ENCODE peak calls at places on chromosomes 13 and 19, in ten cellular contexts. S, B, M, A, W, J, Z, T, X and E are unnamed samples.

GRCh38 chr19:3503036-3503572 is 2.6 kb upstream of the DOHH start:
- DNase-seq in B (peak), X (no peak), M (no peak), Z (no peak), A (no peak), T (no peak), S (peak), W (no peak), J (no peak), E (peak)

GRCh38 chr13:112889351-112890290 is 79.4 kb upstream of the MCF2L start:
- DNase-seq in W (no peak), B (no peak), X (peak), Z (no peak), S (no peak), T (no peak), J (no peak), M (no peak), A (peak), E (no peak)

GRCh38 chr19:52070496-52070895 is 21.9 kb upstream of the ZNF432 start:
- DNase-seq in M (no peak), X (no peak), J (no peak), W (no peak), T (no peak), S (no peak), B (peak), Z (no peak), A (no peak), E (no peak)

GRCh38 chr19:17332677-17333581 is 1.7 kb downstream of the ANO8 start:
- DNase-seq in Z (peak), A (peak), B (peak), T (peak), W (no peak), M (no peak), S (peak), J (peak), X (peak), E (peak)

GRCh38 chr19:46927893-46928292 is 67.1 kb downstream of the ARHGAP35 start:
- DNase-seq in J (no peak), T (no peak), S (no peak), A (no peak), B (no peak), X (no peak), Z (no peak), M (no peak), W (no peak), E (no peak)

GRCh38 chr19:51110666-51110971 is 2.4 kb upstream of the CTU1 start:
- DNase-seq in Z (no peak), B (no peak), W (no peak), A (no peak), J (no peak), X (no peak), T (no peak), S (no peak), M (no peak), E (no peak)

GRCh38 chr19:11377756-11378155 is 3.3 kb downstream of the SWSAP1 start:
- DNase-seq in M (no peak), B (peak), W (no peak), J (no peak), X (no peak), A (no peak), T (no peak), Z (peak), S (no peak), E (no peak)

GRCh38 chr13:86585826-86586225 is 786.6 kb upstream of the SLITRK6 start:
- DNase-seq in Z (peak), M (no peak), X (no peak), A (no peak), J (no peak), T (no peak), W (no peak), S (peak), B (peak), E (no peak)

GRCh38 chr13:47415048-47415447 is 518.2 kb upstream of the HTR2A start:
- DNase-seq in A (no peak), X (no peak), B (no peak), Z (peak), M (no peak), S (no peak), W (no peak), T (no peak), J (no peak), E (no peak)

GRCh38 chr19:42057856-42058255 is 12.2 kb downstream of the GRIK5 start:
- DNase-seq in A (no peak), J (no peak), X (no peak), M (no peak), T (no peak), W (no peak), S (no peak), B (no peak), Z (no peak), E (no peak)

GRCh38 chr13:44692173-44692713 is 116.1 kb upstream of the TSC22D1 start:
- DNase-seq in J (no peak), B (peak), W (no peak), T (peak), Z (no peak), M (no peak), X (no peak), S (no peak), A (peak), E (no peak)

GRCh38 chr19:45762870-45763631 is 6.0 kb downstream of the SIX5 start:
- DNase-seq in S (no peak), W (no peak), J (no peak), M (no peak), Z (no peak), A (no peak), T (no peak), X (no peak), B (no peak), E (no peak)

DNA sequence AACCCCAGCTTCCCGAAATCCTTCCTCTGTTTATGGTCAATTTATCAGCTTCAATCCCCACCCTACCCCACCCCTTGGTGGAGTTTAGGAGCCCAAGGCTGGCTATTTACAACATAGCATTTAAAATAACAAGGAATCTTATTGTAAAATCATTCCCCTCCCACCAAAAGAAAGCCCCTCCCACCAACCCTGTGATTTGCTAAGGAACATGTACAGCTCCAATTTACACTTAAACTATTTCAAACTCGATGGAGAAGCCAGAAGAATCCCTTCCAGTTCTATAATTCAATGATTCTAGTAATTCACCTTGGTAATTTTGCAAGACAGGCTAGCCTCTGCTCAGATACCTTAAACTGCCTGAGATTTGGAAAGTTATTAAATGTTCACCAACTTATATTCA is 3.0 kb downstream of the LATS2 start:
- DNase-seq in W (no peak), T (peak), A (no peak), B (peak), S (no peak), Z (peak), X (no peak), M (no peak), J (no peak), E (no peak)
- H3K4me3 ChIP-seq in W (no peak), T (no peak), A (peak), B (peak), S (no peak), Z (peak), X (no peak), M (no peak), J (no peak), E (no peak)

DNA sequence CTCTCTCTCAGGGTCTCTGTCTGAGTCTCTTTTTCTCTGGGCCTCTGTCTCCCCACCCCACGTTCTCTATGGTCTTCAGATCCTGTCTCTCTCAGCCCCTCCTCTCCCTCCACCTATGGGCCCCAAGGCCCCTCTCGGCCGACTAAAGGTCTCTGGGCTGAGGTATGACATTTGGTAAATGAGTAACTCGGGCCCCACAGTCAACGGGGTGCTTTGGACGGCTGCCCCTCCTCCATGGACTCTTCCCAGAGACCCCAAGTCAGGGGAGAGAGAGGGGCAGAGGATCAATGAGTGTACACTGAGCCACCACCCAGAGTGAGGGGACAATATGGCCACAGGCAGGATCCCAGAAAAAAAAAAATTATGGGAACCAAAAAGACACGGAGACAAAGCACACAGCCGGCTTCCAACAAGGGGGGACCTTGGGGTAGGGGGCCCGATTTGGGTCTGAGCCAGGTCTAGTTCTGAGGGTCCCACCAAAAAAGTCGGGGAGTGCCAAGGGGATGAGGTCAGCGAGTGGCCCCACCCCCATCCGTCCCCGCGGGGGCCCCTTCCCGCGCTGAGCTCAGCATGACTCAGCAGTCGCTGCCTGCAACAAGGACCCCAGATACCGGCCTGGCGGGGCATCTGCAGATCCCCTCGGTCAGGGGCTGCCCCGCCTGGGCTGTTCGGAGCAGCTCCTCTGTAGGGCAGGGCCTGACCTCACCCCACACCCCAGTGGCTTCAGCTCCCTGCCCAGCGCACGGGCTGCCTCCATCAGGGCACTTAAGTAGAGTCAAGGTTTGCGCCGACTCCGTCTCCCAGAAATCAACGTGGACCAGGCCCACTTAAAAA is 1.5 kb upstream of the FTL start:
- DNase-seq in Z (peak), J (peak), S (peak), B (peak), X (peak), W (no peak), M (peak), T (peak), A (peak), E (peak)
- H3K4me3 ChIP-seq in Z (peak), J (peak), S (no peak), B (no peak), X (no peak), W (peak), M (peak), T (no peak), A (peak), E (peak)

DNA sequence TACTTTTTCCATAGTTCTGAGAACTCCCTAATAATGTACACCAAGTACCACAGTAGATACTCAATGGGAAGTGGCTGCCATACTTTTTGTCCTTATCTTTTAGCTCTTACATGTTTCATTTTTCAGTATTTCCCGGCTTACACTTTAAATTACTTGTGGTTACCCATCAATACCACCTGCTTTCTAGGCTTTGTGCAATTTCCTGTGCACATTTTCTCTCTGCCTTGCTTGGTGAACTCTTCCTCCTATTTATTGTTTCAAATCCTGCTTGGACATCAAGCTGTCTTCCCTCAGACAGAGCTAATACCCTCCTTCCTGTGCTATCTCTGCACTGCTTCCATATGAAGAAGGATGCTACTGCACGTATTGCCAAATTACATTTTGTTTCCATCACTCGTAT is 5.9 kb downstream of the ZAR1L start:
- DNase-seq in M (no peak), X (no peak), A (no peak), S (no peak), J (no peak), B (no peak), T (no peak), Z (no peak), W (no peak), E (no peak)
- H3K4me3 ChIP-seq in M (no peak), X (no peak), A (no peak), S (no peak), J (no peak), B (no peak), T (no peak), Z (no peak), W (no peak), E (no peak)

GRCh38 chr13:80988752-80989151 is 647.8 kb upstream of the SPRY2 start:
- DNase-seq in A (no peak), T (no peak), M (no peak), X (no peak), S (no peak), Z (no peak), B (no peak), J (peak), W (no peak), E (no peak)
- H3K4me3 ChIP-seq in A (no peak), T (no peak), M (no peak), X (no peak), S (no peak), Z (no peak), B (no peak), J (no peak), W (no peak), E (no peak)

DNA sequence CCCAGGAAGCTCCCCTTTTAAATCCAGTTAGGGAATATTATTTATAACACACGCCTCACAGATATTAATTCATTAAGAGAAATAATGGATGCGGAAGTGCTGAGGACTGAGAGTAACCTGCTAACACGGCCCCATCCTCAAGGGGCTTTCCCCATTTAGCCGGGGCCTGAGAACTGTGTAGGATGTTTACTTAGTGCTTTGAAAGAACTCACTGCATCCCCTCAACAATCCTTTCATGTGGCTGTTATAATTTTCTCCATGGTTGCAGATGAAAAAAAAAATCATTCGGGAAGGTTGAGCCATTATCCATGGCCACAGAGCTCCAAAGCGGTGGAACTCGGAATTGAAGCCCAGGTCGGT is 98.2 kb downstream of the ING1 start:
- DNase-seq in W (no peak), T (no peak), S (no peak), M (no peak), A (no peak), B (no peak), Z (no peak), X (no peak), J (no peak), E (no peak)
- H3K4me3 ChIP-seq in W (no peak), T (no peak), S (no peak), M (peak), A (no peak), B (no peak), Z (no peak), X (no peak), J (no peak), E (no peak)

GRCh38 chr19:48615145-48616040 is 517 bp upstream of the FAM83E start:
- DNase-seq in S (peak), X (peak), B (no peak), A (peak), M (no peak), J (no peak), T (no peak), Z (no peak), W (no peak), E (no peak)
- H3K4me3 ChIP-seq in S (no peak), X (no peak), B (no peak), A (no peak), M (no peak), J (peak), T (no peak), Z (no peak), W (no peak), E (no peak)

GRCh38 chr19:23415034-23415433 is 19.8 kb upstream of the ZNF91 start:
- DNase-seq in J (peak), M (no peak), T (no peak), B (no peak), Z (no peak), X (no peak), W (no peak), S (no peak), A (no peak), E (peak)
- H3K4me3 ChIP-seq in J (peak), M (peak), T (no peak), B (no peak), Z (no peak), X (no peak), W (no peak), S (no peak), A (peak), E (peak)

GRCh38 chr19:18607222-18608101 is 863 bp upstream of the CRLF1 start:
- DNase-seq in A (peak), T (peak), J (peak), X (no peak), W (no peak), Z (no peak), M (no peak), B (no peak), S (no peak), E (no peak)
- H3K4me3 ChIP-seq in A (no peak), T (peak), J (no peak), X (no peak), W (no peak), Z (peak), M (peak), B (no peak), S (no peak), E (no peak)

GRCh38 chr19:7789447-7789846 is 26.4 kb downstream of the CLEC4M start:
- DNase-seq in B (no peak), J (peak), X (peak), M (no peak), Z (no peak), W (no peak), S (no peak), T (no peak), A (peak), E (no peak)
- H3K4me3 ChIP-seq in B (peak), J (no peak), X (no peak), M (peak), Z (no peak), W (peak), S (no peak), T (no peak), A (no peak), E (no peak)